ENCODE peak calls at places on chromosomes 5 and 9, in eight cellular contexts. One of them, this sample, is unnamed.
A peak's percentile ranks its signal among the peaks of the same experiment; 100 is the strongest.

GRCh38 chr9:84357235-84357634 is 16.7 kb upstream of the SLC28A3 start:
- DNase-seq in IMR-90: no peak
- DNase-seq in ovary: no peak
- DNase-seq in colonic mucosa: no peak
- DNase-seq in foreskin fibroblast: no peak
- DNase-seq in choroid plexus epithelial cell: peak; percentile 64
- DNase-seq in body of pancreas: no peak
- DNase-seq in esophagus squamous epithelium: no peak
- DNase-seq in this sample: no peak

GRCh38 chr9:134869554-134870310 is 10.9 kb upstream of the FCN2 start:
- DNase-seq in colonic mucosa: no peak
- DNase-seq in ovary: peak; percentile 15
- DNase-seq in choroid plexus epithelial cell: no peak
- DNase-seq in esophagus squamous epithelium: no peak
- DNase-seq in body of pancreas: no peak
- DNase-seq in foreskin fibroblast: no peak
- DNase-seq in IMR-90: no peak
- DNase-seq in this sample: no peak

GRCh38 chr9:119052339-119053030 is 316.8 kb downstream of the BRINP1 start:
- DNase-seq in choroid plexus epithelial cell: no peak
- DNase-seq in IMR-90: no peak
- DNase-seq in colonic mucosa: no peak
- DNase-seq in body of pancreas: no peak
- DNase-seq in ovary: no peak
- DNase-seq in foreskin fibroblast: no peak
- DNase-seq in esophagus squamous epithelium: no peak
- DNase-seq in this sample: no peak

GRCh38 chr5:134579284-134579771 is 53.3 kb downstream of the SAR1B start:
- DNase-seq in choroid plexus epithelial cell: no peak
- DNase-seq in foreskin fibroblast: no peak
- DNase-seq in colonic mucosa: no peak
- DNase-seq in body of pancreas: no peak
- DNase-seq in ovary: no peak
- DNase-seq in esophagus squamous epithelium: no peak
- DNase-seq in IMR-90: no peak
- DNase-seq in this sample: no peak

GRCh38 chr9:85742630-85742928 is 825 bp upstream of the AGTPBP1 start:
- DNase-seq in colonic mucosa: no peak
- DNase-seq in choroid plexus epithelial cell: peak; percentile 88
- DNase-seq in foreskin fibroblast: peak; percentile 65
- DNase-seq in body of pancreas: no peak
- DNase-seq in ovary: no peak
- DNase-seq in IMR-90: peak; percentile 72
- DNase-seq in esophagus squamous epithelium: no peak
- DNase-seq in this sample: peak; percentile 63

GRCh38 chr9:99682870-99683269 is 138.8 kb upstream of the NR4A3 start:
- DNase-seq in body of pancreas: peak; percentile 3
- DNase-seq in esophagus squamous epithelium: no peak
- DNase-seq in ovary: no peak
- DNase-seq in colonic mucosa: no peak
- DNase-seq in foreskin fibroblast: no peak
- DNase-seq in IMR-90: no peak
- DNase-seq in choroid plexus epithelial cell: no peak
- DNase-seq in this sample: no peak

GRCh38 chr5:79133657-79134451 is 22.2 kb downstream of the BHMT start:
- DNase-seq in body of pancreas: peak; percentile 71
- DNase-seq in IMR-90: peak; percentile 88
- DNase-seq in foreskin fibroblast: peak; percentile 93
- DNase-seq in ovary: peak; percentile 74
- DNase-seq in colonic mucosa: peak; percentile 72
- DNase-seq in choroid plexus epithelial cell: peak; percentile 90
- DNase-seq in esophagus squamous epithelium: no peak
- DNase-seq in this sample: peak; percentile 94

GRCh38 chr9:137604345-137605145 is 941 bp upstream of the ARRDC1 start:
- DNase-seq in esophagus squamous epithelium: no peak
- DNase-seq in colonic mucosa: no peak
- DNase-seq in body of pancreas: no peak
- DNase-seq in foreskin fibroblast: no peak
- DNase-seq in choroid plexus epithelial cell: no peak
- DNase-seq in ovary: no peak
- DNase-seq in IMR-90: no peak
- DNase-seq in this sample: no peak

GRCh38 chr9:108105885-108106284 is 616.3 kb upstream of the KLF4 start:
- DNase-seq in esophagus squamous epithelium: no peak
- DNase-seq in colonic mucosa: no peak
- DNase-seq in body of pancreas: no peak
- DNase-seq in foreskin fibroblast: no peak
- DNase-seq in IMR-90: no peak
- DNase-seq in choroid plexus epithelial cell: no peak
- DNase-seq in ovary: no peak
- DNase-seq in this sample: peak; percentile 25

GRCh38 chr5:176646049-176646706 is 1.1 kb upstream of the TSPAN17 start:
- DNase-seq in ovary: no peak
- DNase-seq in IMR-90: no peak
- DNase-seq in body of pancreas: no peak
- DNase-seq in colonic mucosa: no peak
- DNase-seq in esophagus squamous epithelium: no peak
- DNase-seq in choroid plexus epithelial cell: no peak
- DNase-seq in foreskin fibroblast: no peak
- DNase-seq in this sample: no peak

GRCh38 chr9:108048406-108049025 is 558.9 kb upstream of the KLF4 start:
- DNase-seq in body of pancreas: no peak
- DNase-seq in foreskin fibroblast: peak; percentile 21
- DNase-seq in esophagus squamous epithelium: no peak
- DNase-seq in colonic mucosa: no peak
- DNase-seq in IMR-90: no peak
- DNase-seq in ovary: no peak
- DNase-seq in choroid plexus epithelial cell: no peak
- DNase-seq in this sample: peak; percentile 33

GRCh38 chr5:14364576-14365472 is 216.8 kb upstream of the OTULINL start:
- DNase-seq in ovary: no peak
- DNase-seq in colonic mucosa: peak; percentile 36
- DNase-seq in esophagus squamous epithelium: no peak
- DNase-seq in IMR-90: no peak
- DNase-seq in body of pancreas: peak; percentile 64
- DNase-seq in foreskin fibroblast: peak; percentile 18
- DNase-seq in choroid plexus epithelial cell: no peak
- DNase-seq in this sample: no peak

GRCh38 chr5:40359093-40359492 is 320.6 kb upstream of the PTGER4 start:
- DNase-seq in colonic mucosa: no peak
- DNase-seq in IMR-90: no peak
- DNase-seq in ovary: no peak
- DNase-seq in body of pancreas: no peak
- DNase-seq in choroid plexus epithelial cell: no peak
- DNase-seq in foreskin fibroblast: no peak
- DNase-seq in esophagus squamous epithelium: no peak
- DNase-seq in this sample: no peak

GRCh38 chr5:34474573-34475021 is 181.5 kb upstream of the RAI14 start:
- DNase-seq in body of pancreas: peak; percentile 47
- DNase-seq in foreskin fibroblast: peak; percentile 80
- DNase-seq in esophagus squamous epithelium: no peak
- DNase-seq in colonic mucosa: no peak
- DNase-seq in IMR-90: peak; percentile 77
- DNase-seq in ovary: no peak
- DNase-seq in choroid plexus epithelial cell: peak; percentile 85
- DNase-seq in this sample: peak; percentile 81

GRCh38 chr5:9610344-9610743 is 19.8 kb downstream of the TAS2R1 start:
- DNase-seq in foreskin fibroblast: no peak
- DNase-seq in ovary: no peak
- DNase-seq in body of pancreas: no peak
- DNase-seq in IMR-90: no peak
- DNase-seq in choroid plexus epithelial cell: no peak
- DNase-seq in esophagus squamous epithelium: no peak
- DNase-seq in colonic mucosa: no peak
- DNase-seq in this sample: no peak

GRCh38 chr9:131594906-131595675 is 49.8 kb downstream of the PRRT1B start:
- DNase-seq in foreskin fibroblast: no peak
- DNase-seq in IMR-90: no peak
- DNase-seq in esophagus squamous epithelium: no peak
- DNase-seq in body of pancreas: no peak
- DNase-seq in ovary: no peak
- DNase-seq in choroid plexus epithelial cell: no peak
- DNase-seq in colonic mucosa: no peak
- DNase-seq in this sample: no peak

GRCh38 chr5:18375637-18376036 is 741.4 kb downstream of the TAF11L14 start:
- DNase-seq in colonic mucosa: no peak
- DNase-seq in esophagus squamous epithelium: no peak
- DNase-seq in IMR-90: no peak
- DNase-seq in ovary: no peak
- DNase-seq in foreskin fibroblast: no peak
- DNase-seq in body of pancreas: no peak
- DNase-seq in choroid plexus epithelial cell: no peak
- DNase-seq in this sample: no peak

GRCh38 chr9:75064307-75065025 is 23.5 kb downstream of the NMRK1 start:
- DNase-seq in esophagus squamous epithelium: no peak
- DNase-seq in foreskin fibroblast: peak; percentile 80
- DNase-seq in IMR-90: peak; percentile 72
- DNase-seq in body of pancreas: no peak
- DNase-seq in colonic mucosa: no peak
- DNase-seq in choroid plexus epithelial cell: peak; percentile 62
- DNase-seq in ovary: no peak
- DNase-seq in this sample: peak; percentile 79

GRCh38 chr9:76701441-76702031 is 62.7 kb upstream of the PCA3 start:
- DNase-seq in ovary: no peak
- DNase-seq in foreskin fibroblast: peak; percentile 57
- DNase-seq in choroid plexus epithelial cell: no peak
- DNase-seq in esophagus squamous epithelium: no peak
- DNase-seq in body of pancreas: no peak
- DNase-seq in colonic mucosa: no peak
- DNase-seq in IMR-90: no peak
- DNase-seq in this sample: peak; percentile 80

GRCh38 chr9:110579763-110580255 is 268 bp upstream of the SVEP1 start:
- DNase-seq in body of pancreas: peak; percentile 9
- DNase-seq in esophagus squamous epithelium: no peak
- DNase-seq in foreskin fibroblast: peak; percentile 95
- DNase-seq in choroid plexus epithelial cell: peak; percentile 56
- DNase-seq in IMR-90: peak; percentile 71
- DNase-seq in ovary: no peak
- DNase-seq in colonic mucosa: no peak
- DNase-seq in this sample: peak; percentile 95
- TF ChIP-seq CTCF in body of pancreas: no peak
- TF ChIP-seq CTCF in esophagus squamous epithelium: no peak
- TF ChIP-seq CTCF in foreskin fibroblast: no peak
- TF ChIP-seq CTCF in choroid plexus epithelial cell: no peak
- TF ChIP-seq CTCF in IMR-90: no peak
- TF ChIP-seq CTCF in ovary: no peak
- TF ChIP-seq CTCF in colonic mucosa: no peak
- TF ChIP-seq CTCF in this sample: no peak

GRCh38 chr9:122406264-122406890 is 35.6 kb downstream of the PTGS1 start:
- DNase-seq in esophagus squamous epithelium: no peak
- DNase-seq in foreskin fibroblast: no peak
- DNase-seq in ovary: no peak
- DNase-seq in IMR-90: no peak
- DNase-seq in colonic mucosa: no peak
- DNase-seq in body of pancreas: no peak
- DNase-seq in choroid plexus epithelial cell: no peak
- DNase-seq in this sample: no peak
- H3K4me3 ChIP-seq in esophagus squamous epithelium: peak overlapping the region; percentile 15
- H3K4me3 ChIP-seq in foreskin fibroblast: no peak overlapping the region
- H3K4me3 ChIP-seq in ovary: no peak overlapping the region
- H3K4me3 ChIP-seq in IMR-90: no peak overlapping the region
- H3K4me3 ChIP-seq in colonic mucosa: no peak overlapping the region
- H3K4me3 ChIP-seq in body of pancreas: no peak overlapping the region
- H3K4me3 ChIP-seq in choroid plexus epithelial cell: no peak overlapping the region
- H3K4me3 ChIP-seq in this sample: no peak overlapping the region

GRCh38 chr5:171152382-171152781 is 156.7 kb upstream of the TLX3 start:
- DNase-seq in choroid plexus epithelial cell: peak; percentile 74
- DNase-seq in colonic mucosa: no peak
- DNase-seq in foreskin fibroblast: peak; percentile 56
- DNase-seq in ovary: no peak
- DNase-seq in body of pancreas: no peak
- DNase-seq in IMR-90: peak; percentile 54
- DNase-seq in esophagus squamous epithelium: no peak
- DNase-seq in this sample: peak; percentile 2
- TF ChIP-seq CTCF in choroid plexus epithelial cell: peak; percentile 65
- TF ChIP-seq CTCF in colonic mucosa: no peak
- TF ChIP-seq CTCF in foreskin fibroblast: peak; percentile 44
- TF ChIP-seq CTCF in ovary: no peak
- TF ChIP-seq CTCF in body of pancreas: peak; percentile 10
- TF ChIP-seq CTCF in IMR-90: peak; percentile 47
- TF ChIP-seq CTCF in esophagus squamous epithelium: no peak
- TF ChIP-seq CTCF in this sample: no peak

GRCh38 chr5:150209020-150209635 is 19.3 kb downstream of the SLC6A7 start:
- DNase-seq in foreskin fibroblast: peak; percentile 17
- DNase-seq in choroid plexus epithelial cell: peak; percentile 42
- DNase-seq in ovary: no peak
- DNase-seq in IMR-90: peak; percentile 76
- DNase-seq in esophagus squamous epithelium: no peak
- DNase-seq in colonic mucosa: peak; percentile 82
- DNase-seq in body of pancreas: peak; percentile 55
- DNase-seq in this sample: no peak

GRCh38 chr5:150210644-150211043 is 20.8 kb downstream of the SLC6A7 start:
- DNase-seq in ovary: no peak
- DNase-seq in IMR-90: no peak
- DNase-seq in esophagus squamous epithelium: no peak
- DNase-seq in choroid plexus epithelial cell: no peak
- DNase-seq in colonic mucosa: no peak
- DNase-seq in body of pancreas: no peak
- DNase-seq in foreskin fibroblast: no peak
- DNase-seq in this sample: no peak

GRCh38 chr5:150206780-150207115 is 16.9 kb downstream of the SLC6A7 start:
- DNase-seq in foreskin fibroblast: no peak
- DNase-seq in ovary: no peak
- DNase-seq in IMR-90: no peak
- DNase-seq in choroid plexus epithelial cell: no peak
- DNase-seq in body of pancreas: no peak
- DNase-seq in colonic mucosa: no peak
- DNase-seq in esophagus squamous epithelium: no peak
- DNase-seq in this sample: no peak

GRCh38 chr5:150206076-150206779 is 16.4 kb downstream of the SLC6A7 start:
- DNase-seq in foreskin fibroblast: no peak
- DNase-seq in ovary: no peak
- DNase-seq in choroid plexus epithelial cell: no peak
- DNase-seq in IMR-90: no peak
- DNase-seq in esophagus squamous epithelium: no peak
- DNase-seq in colonic mucosa: no peak
- DNase-seq in body of pancreas: no peak
- DNase-seq in this sample: no peak

DNA sequence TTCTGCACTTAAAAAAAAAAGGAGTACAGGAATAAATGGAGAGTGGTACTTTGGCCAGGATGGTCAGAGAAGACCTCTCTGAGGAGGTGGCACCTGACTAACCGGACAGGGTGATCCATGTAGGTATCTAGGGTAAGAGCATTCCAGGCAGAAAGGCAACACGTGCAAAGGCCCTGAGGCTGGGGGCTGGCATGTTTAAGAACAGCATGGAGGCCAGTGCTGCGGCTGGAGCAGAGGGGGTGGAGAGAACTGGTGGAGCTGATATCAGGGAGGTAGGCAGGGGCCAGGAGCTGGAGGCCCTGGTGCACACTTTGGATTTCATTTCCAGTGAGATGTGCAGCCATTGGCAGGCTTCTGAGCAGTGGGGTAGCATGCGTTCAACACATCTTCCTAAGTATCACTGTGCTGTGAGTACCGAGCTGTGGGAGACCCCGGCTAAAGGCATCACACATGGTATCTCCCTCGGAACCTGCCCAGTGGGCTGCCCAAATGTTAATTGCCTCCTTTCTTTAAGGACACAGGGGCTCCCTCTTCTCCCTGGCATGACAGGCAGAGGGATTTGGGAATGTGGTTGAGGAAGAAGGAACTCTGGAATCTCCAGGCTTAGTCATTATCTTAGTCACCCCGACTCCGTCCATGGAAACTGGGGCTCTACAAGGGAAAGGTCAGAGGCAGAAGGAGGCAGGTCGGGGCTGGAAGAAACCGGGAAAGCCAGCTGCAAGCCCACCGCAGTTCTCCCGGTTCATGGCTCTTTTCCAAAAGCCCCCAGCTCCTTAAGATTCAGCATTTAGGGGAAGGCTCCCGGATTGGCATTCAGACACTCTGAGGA is 18.5 kb downstream of the SLC6A7 start:
- DNase-seq in body of pancreas: no peak
- DNase-seq in foreskin fibroblast: peak; percentile 74
- DNase-seq in IMR-90: peak; percentile 79
- DNase-seq in colonic mucosa: no peak
- DNase-seq in ovary: no peak
- DNase-seq in esophagus squamous epithelium: no peak
- DNase-seq in choroid plexus epithelial cell: no peak
- DNase-seq in this sample: peak; percentile 36
- H3K4me3 ChIP-seq in body of pancreas: no peak overlapping the region
- H3K4me3 ChIP-seq in foreskin fibroblast: no peak overlapping the region
- H3K4me3 ChIP-seq in IMR-90: no peak overlapping the region
- H3K4me3 ChIP-seq in colonic mucosa: no peak overlapping the region
- H3K4me3 ChIP-seq in ovary: no peak overlapping the region
- H3K4me3 ChIP-seq in esophagus squamous epithelium: no peak overlapping the region
- H3K4me3 ChIP-seq in choroid plexus epithelial cell: no peak overlapping the region
- H3K4me3 ChIP-seq in this sample: no peak overlapping the region